ENCODE peak calls at places on chromosomes 12 and 14, in six cellular contexts. One of them, this sample, is unnamed. For H3K4me1, the result is how much of the 10 kb centered on the place peaks cover.

GRCh38 chr14:104560586-104560945 is 19.0 kb upstream of the C14orf180 start:
- DNase-seq in CD4-positive, CD25-positive, alpha-beta regulatory T cell: no peak
- DNase-seq in left lung: no peak
- DNase-seq in ovary: no peak
- DNase-seq in cardiac muscle cell: no peak
- DNase-seq in neuronal stem cell: no peak
- DNase-seq in this sample: no peak

GRCh38 chr14:104576607-104577332 is 2.8 kb upstream of the C14orf180 start:
- DNase-seq in CD4-positive, CD25-positive, alpha-beta regulatory T cell: no peak
- DNase-seq in left lung: no peak
- DNase-seq in ovary: no peak
- DNase-seq in cardiac muscle cell: no peak
- DNase-seq in neuronal stem cell: no peak
- DNase-seq in this sample: no peak

GRCh38 chr12:6141048-6141447 is 16.6 kb upstream of the VWF start:
- DNase-seq in CD4-positive, CD25-positive, alpha-beta regulatory T cell: peak
- DNase-seq in left lung: peak
- DNase-seq in ovary: no peak
- DNase-seq in cardiac muscle cell: no peak
- DNase-seq in neuronal stem cell: no peak
- DNase-seq in this sample: no peak

GRCh38 chr12:95096852-95097251 is 23.4 kb upstream of the NR2C1 start:
- DNase-seq in CD4-positive, CD25-positive, alpha-beta regulatory T cell: no peak
- DNase-seq in left lung: no peak
- DNase-seq in ovary: no peak
- DNase-seq in cardiac muscle cell: no peak
- DNase-seq in neuronal stem cell: no peak
- DNase-seq in this sample: no peak

GRCh38 chr14:68708343-68708742 is 84.5 kb downstream of the ZFP36L1 start:
- DNase-seq in CD4-positive, CD25-positive, alpha-beta regulatory T cell: no peak
- DNase-seq in left lung: no peak
- DNase-seq in ovary: no peak
- DNase-seq in cardiac muscle cell: no peak
- DNase-seq in neuronal stem cell: no peak
- DNase-seq in this sample: no peak

GRCh38 chr14:31029016-31029970 is 3.1 kb upstream of the STRN3 start:
- DNase-seq in CD4-positive, CD25-positive, alpha-beta regulatory T cell: no peak
- DNase-seq in left lung: no peak
- DNase-seq in ovary: no peak
- DNase-seq in cardiac muscle cell: no peak
- DNase-seq in neuronal stem cell: no peak
- DNase-seq in this sample: no peak

GRCh38 chr14:31829256-31829923 is 247.7 kb upstream of the ARHGAP5 start:
- DNase-seq in CD4-positive, CD25-positive, alpha-beta regulatory T cell: no peak
- DNase-seq in left lung: no peak
- DNase-seq in ovary: no peak
- DNase-seq in cardiac muscle cell: no peak
- DNase-seq in neuronal stem cell: no peak
- DNase-seq in this sample: no peak

GRCh38 chr12:20398720-20399119 is 30.4 kb downstream of the PDE3A start:
- DNase-seq in CD4-positive, CD25-positive, alpha-beta regulatory T cell: no peak
- DNase-seq in left lung: no peak
- DNase-seq in ovary: no peak
- DNase-seq in cardiac muscle cell: no peak
- DNase-seq in neuronal stem cell: no peak
- DNase-seq in this sample: no peak

GRCh38 chr14:75986439-75986765 is 839 bp downstream of the IFT43 start:
- DNase-seq in CD4-positive, CD25-positive, alpha-beta regulatory T cell: no peak
- DNase-seq in left lung: no peak
- DNase-seq in ovary: no peak
- DNase-seq in cardiac muscle cell: no peak
- DNase-seq in neuronal stem cell: no peak
- DNase-seq in this sample: no peak

GRCh38 chr14:101365329-101366158 is 195.8 kb upstream of the DIO3 start:
- DNase-seq in CD4-positive, CD25-positive, alpha-beta regulatory T cell: no peak
- DNase-seq in left lung: no peak
- DNase-seq in ovary: no peak
- DNase-seq in cardiac muscle cell: no peak
- DNase-seq in neuronal stem cell: peak
- DNase-seq in this sample: no peak

GRCh38 chr12:111107392-111108178 is 187.2 kb upstream of the MYL2 start:
- DNase-seq in CD4-positive, CD25-positive, alpha-beta regulatory T cell: no peak
- DNase-seq in left lung: no peak
- DNase-seq in ovary: no peak
- DNase-seq in cardiac muscle cell: no peak
- DNase-seq in neuronal stem cell: no peak
- DNase-seq in this sample: no peak

GRCh38 chr14:61334197-61334701 is 12.9 kb downstream of the PRKCH start:
- DNase-seq in CD4-positive, CD25-positive, alpha-beta regulatory T cell: peak
- DNase-seq in left lung: no peak
- DNase-seq in ovary: no peak
- DNase-seq in cardiac muscle cell: peak
- DNase-seq in neuronal stem cell: no peak
- DNase-seq in this sample: no peak
- H3K4me1 ChIP-seq in CD4-positive, CD25-positive, alpha-beta regulatory T cell: half or more
- H3K4me1 ChIP-seq in left lung: under half
- H3K4me1 ChIP-seq in ovary: under half
- H3K4me1 ChIP-seq in cardiac muscle cell: half or more
- H3K4me1 ChIP-seq in neuronal stem cell: under half
- H3K4me1 ChIP-seq in this sample: under half

GRCh38 chr12:57459750-57460400 is at the start of gene GLI1:
- DNase-seq in CD4-positive, CD25-positive, alpha-beta regulatory T cell: no peak
- DNase-seq in left lung: no peak
- DNase-seq in ovary: no peak
- DNase-seq in cardiac muscle cell: peak
- DNase-seq in neuronal stem cell: no peak
- DNase-seq in this sample: no peak

GRCh38 chr12:57456737-57457490 is 1.8 kb downstream of the INHBE start:
- DNase-seq in CD4-positive, CD25-positive, alpha-beta regulatory T cell: no peak
- DNase-seq in left lung: no peak
- DNase-seq in ovary: no peak
- DNase-seq in cardiac muscle cell: no peak
- DNase-seq in neuronal stem cell: no peak
- DNase-seq in this sample: no peak

GRCh38 chr12:57459055-57459749 is 383 bp upstream of the GLI1 start:
- DNase-seq in CD4-positive, CD25-positive, alpha-beta regulatory T cell: peak
- DNase-seq in left lung: peak
- DNase-seq in ovary: peak
- DNase-seq in cardiac muscle cell: peak
- DNase-seq in neuronal stem cell: peak
- DNase-seq in this sample: peak

GRCh38 chr12:57460457-57461325 is 1.1 kb downstream of the GLI1 start:
- DNase-seq in CD4-positive, CD25-positive, alpha-beta regulatory T cell: peak
- DNase-seq in left lung: no peak
- DNase-seq in ovary: peak
- DNase-seq in cardiac muscle cell: peak
- DNase-seq in neuronal stem cell: peak
- DNase-seq in this sample: no peak

GRCh38 chr12:57458665-57459054 is 925 bp upstream of the GLI1 start:
- DNase-seq in CD4-positive, CD25-positive, alpha-beta regulatory T cell: no peak
- DNase-seq in left lung: no peak
- DNase-seq in ovary: no peak
- DNase-seq in cardiac muscle cell: no peak
- DNase-seq in neuronal stem cell: no peak
- DNase-seq in this sample: no peak
- H3K27ac ChIP-seq in CD4-positive, CD25-positive, alpha-beta regulatory T cell: peak
- H3K27ac ChIP-seq in left lung: peak
- H3K27ac ChIP-seq in ovary: no peak
- H3K27ac ChIP-seq in cardiac muscle cell: no peak
- H3K27ac ChIP-seq in neuronal stem cell: no peak
- H3K27ac ChIP-seq in this sample: no peak

DNA sequence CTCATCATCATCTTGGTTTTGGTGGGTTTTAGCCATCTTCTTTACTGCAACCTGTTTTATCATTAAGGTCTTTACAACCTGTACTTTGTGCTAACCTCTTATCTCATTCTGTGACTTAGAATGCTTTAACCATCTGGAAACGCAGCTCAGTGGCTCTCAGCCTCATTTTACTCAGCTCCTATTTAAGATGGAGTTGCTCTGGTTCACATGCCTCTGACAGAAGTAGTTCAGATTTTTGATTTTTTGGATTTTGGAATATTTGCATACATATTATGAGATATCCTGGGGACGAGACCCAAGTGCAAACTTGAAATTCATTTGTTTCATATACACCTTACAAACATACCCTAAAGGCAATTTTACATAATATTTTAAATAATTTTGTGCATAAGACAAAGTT is 10.7 kb downstream of the SLC38A1 start:
- DNase-seq in CD4-positive, CD25-positive, alpha-beta regulatory T cell: no peak
- DNase-seq in left lung: no peak
- DNase-seq in ovary: no peak
- DNase-seq in cardiac muscle cell: no peak
- DNase-seq in neuronal stem cell: no peak
- DNase-seq in this sample: no peak
- H3K4me1 ChIP-seq in CD4-positive, CD25-positive, alpha-beta regulatory T cell: half or more
- H3K4me1 ChIP-seq in left lung: under half
- H3K4me1 ChIP-seq in ovary: under half
- H3K4me1 ChIP-seq in cardiac muscle cell: under half
- H3K4me1 ChIP-seq in neuronal stem cell: under half
- H3K4me1 ChIP-seq in this sample: under half

DNA sequence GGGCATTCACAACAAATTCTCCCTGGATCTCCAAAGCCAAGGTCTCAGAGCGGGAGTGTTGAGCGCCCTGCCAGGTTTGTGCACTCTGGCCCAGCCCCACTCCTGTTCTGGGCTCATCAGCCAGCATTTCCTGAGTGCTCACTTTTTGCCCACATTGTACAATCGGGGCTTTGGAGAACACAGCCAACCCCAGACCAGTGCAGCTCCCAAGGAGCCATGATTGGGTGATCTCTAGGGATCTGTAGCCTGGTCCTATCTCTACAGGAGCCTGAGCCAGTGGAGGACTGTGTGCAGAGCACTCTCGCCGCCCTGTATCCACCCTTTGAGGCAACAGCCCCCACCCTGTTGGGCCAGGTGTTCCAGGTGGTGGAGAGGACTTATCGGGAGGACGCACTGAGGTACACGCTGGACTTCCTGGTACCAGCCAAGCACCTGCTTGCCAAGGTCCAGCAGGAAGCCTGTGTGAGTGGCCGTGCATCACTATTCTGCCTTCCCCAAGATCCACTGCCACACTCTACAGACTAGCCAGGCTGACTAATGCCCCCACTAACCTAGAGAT is 2.8 kb downstream of the ARHGEF40 start:
- DNase-seq in CD4-positive, CD25-positive, alpha-beta regulatory T cell: no peak
- DNase-seq in left lung: no peak
- DNase-seq in ovary: peak
- DNase-seq in cardiac muscle cell: no peak
- DNase-seq in neuronal stem cell: no peak
- DNase-seq in this sample: no peak
- H3K27ac ChIP-seq in CD4-positive, CD25-positive, alpha-beta regulatory T cell: no peak
- H3K27ac ChIP-seq in left lung: peak
- H3K27ac ChIP-seq in ovary: peak
- H3K27ac ChIP-seq in cardiac muscle cell: no peak
- H3K27ac ChIP-seq in neuronal stem cell: no peak
- H3K27ac ChIP-seq in this sample: no peak

GRCh38 chr14:96693252-96693820 is 103.8 kb upstream of the VRK1 start:
- DNase-seq in CD4-positive, CD25-positive, alpha-beta regulatory T cell: no peak
- DNase-seq in left lung: no peak
- DNase-seq in ovary: no peak
- DNase-seq in cardiac muscle cell: no peak
- DNase-seq in neuronal stem cell: no peak
- DNase-seq in this sample: no peak

GRCh38 chr14:96698846-96699543 is 98.2 kb upstream of the VRK1 start:
- DNase-seq in CD4-positive, CD25-positive, alpha-beta regulatory T cell: peak
- DNase-seq in left lung: no peak
- DNase-seq in ovary: no peak
- DNase-seq in cardiac muscle cell: no peak
- DNase-seq in neuronal stem cell: no peak
- DNase-seq in this sample: no peak

GRCh38 chr14:96688629-96689028 is 108.6 kb upstream of the VRK1 start:
- DNase-seq in CD4-positive, CD25-positive, alpha-beta regulatory T cell: no peak
- DNase-seq in left lung: no peak
- DNase-seq in ovary: no peak
- DNase-seq in cardiac muscle cell: no peak
- DNase-seq in neuronal stem cell: no peak
- DNase-seq in this sample: no peak

GRCh38 chr14:96690713-96691383 is 106.3 kb upstream of the VRK1 start:
- DNase-seq in CD4-positive, CD25-positive, alpha-beta regulatory T cell: no peak
- DNase-seq in left lung: no peak
- DNase-seq in ovary: no peak
- DNase-seq in cardiac muscle cell: no peak
- DNase-seq in neuronal stem cell: no peak
- DNase-seq in this sample: no peak

DNA sequence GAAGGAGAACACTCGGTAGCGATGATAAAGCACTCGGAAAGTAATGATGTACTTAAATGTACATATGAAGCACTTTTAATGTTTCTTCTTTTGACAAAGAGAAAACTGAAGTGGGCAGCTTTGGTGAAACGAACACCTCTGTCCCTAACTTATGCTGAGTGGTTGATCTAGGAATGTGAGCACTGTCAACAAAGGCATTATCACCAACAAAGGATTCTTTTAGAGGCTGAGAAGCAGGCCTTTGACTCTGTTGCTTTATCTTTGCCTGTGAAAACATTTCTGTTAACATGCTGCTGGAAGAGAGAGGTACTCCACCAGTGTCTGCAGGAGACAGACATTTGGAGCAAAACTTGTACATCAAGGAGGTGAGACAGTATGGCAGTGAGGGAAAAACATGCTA is 103.2 kb upstream of the VRK1 start:
- DNase-seq in CD4-positive, CD25-positive, alpha-beta regulatory T cell: no peak
- DNase-seq in left lung: no peak
- DNase-seq in ovary: no peak
- DNase-seq in cardiac muscle cell: peak
- DNase-seq in neuronal stem cell: peak
- DNase-seq in this sample: no peak
- H3K4me1 ChIP-seq in CD4-positive, CD25-positive, alpha-beta regulatory T cell: under half
- H3K4me1 ChIP-seq in left lung: under half
- H3K4me1 ChIP-seq in ovary: under half
- H3K4me1 ChIP-seq in cardiac muscle cell: under half
- H3K4me1 ChIP-seq in neuronal stem cell: under half
- H3K4me1 ChIP-seq in this sample: under half

DNA sequence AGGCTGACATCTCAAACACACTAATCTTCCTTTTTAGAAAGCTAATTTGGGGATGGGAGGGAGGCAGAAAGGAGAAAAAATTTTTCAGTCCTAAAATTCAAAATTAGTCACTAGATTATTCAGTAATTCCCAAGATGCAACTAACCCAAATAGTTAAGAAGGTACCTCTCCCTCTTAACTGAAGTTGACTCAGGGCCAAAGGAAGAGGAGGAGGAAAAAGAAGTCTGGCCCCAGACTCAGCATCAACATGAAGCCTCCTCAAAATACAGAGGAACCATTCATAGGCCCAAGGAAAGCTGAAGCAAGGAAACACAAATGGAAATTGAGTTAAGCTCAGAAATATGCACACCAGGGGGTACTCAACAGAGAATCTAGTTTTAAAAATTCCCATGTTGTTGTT is 21.6 kb downstream of the CBX5 start:
- DNase-seq in CD4-positive, CD25-positive, alpha-beta regulatory T cell: no peak
- DNase-seq in left lung: no peak
- DNase-seq in ovary: no peak
- DNase-seq in cardiac muscle cell: no peak
- DNase-seq in neuronal stem cell: no peak
- DNase-seq in this sample: no peak
- H3K27ac ChIP-seq in CD4-positive, CD25-positive, alpha-beta regulatory T cell: no peak
- H3K27ac ChIP-seq in left lung: peak
- H3K27ac ChIP-seq in ovary: peak
- H3K27ac ChIP-seq in cardiac muscle cell: peak
- H3K27ac ChIP-seq in neuronal stem cell: peak
- H3K27ac ChIP-seq in this sample: peak

GRCh38 chr12:47773858-47774580 is 981 bp downstream of the SLC48A1 start:
- DNase-seq in CD4-positive, CD25-positive, alpha-beta regulatory T cell: no peak
- DNase-seq in left lung: no peak
- DNase-seq in ovary: no peak
- DNase-seq in cardiac muscle cell: no peak
- DNase-seq in neuronal stem cell: no peak
- DNase-seq in this sample: no peak
- H3K4me1 ChIP-seq in CD4-positive, CD25-positive, alpha-beta regulatory T cell: under half
- H3K4me1 ChIP-seq in left lung: under half
- H3K4me1 ChIP-seq in ovary: under half
- H3K4me1 ChIP-seq in cardiac muscle cell: under half
- H3K4me1 ChIP-seq in neuronal stem cell: under half
- H3K4me1 ChIP-seq in this sample: under half

GRCh38 chr12:538731-539539 is 79.2 kb downstream of the B4GALNT3 start:
- DNase-seq in CD4-positive, CD25-positive, alpha-beta regulatory T cell: peak
- DNase-seq in left lung: peak
- DNase-seq in ovary: no peak
- DNase-seq in cardiac muscle cell: no peak
- DNase-seq in neuronal stem cell: no peak
- DNase-seq in this sample: no peak
- H3K27ac ChIP-seq in CD4-positive, CD25-positive, alpha-beta regulatory T cell: peak
- H3K27ac ChIP-seq in left lung: no peak
- H3K27ac ChIP-seq in ovary: no peak
- H3K27ac ChIP-seq in cardiac muscle cell: peak
- H3K27ac ChIP-seq in neuronal stem cell: no peak
- H3K27ac ChIP-seq in this sample: no peak